ENCODE peak calls at places on chromosome 13, in eight cellular contexts. J, U, I, H, S, O, B and E are unnamed samples.

GRCh38 chr13:102769679-102770078 is 3.9 kb downstream of the TEX30 start:
- DNase-seq in J (peak; percentile 57), U (no peak), I (no peak), H (no peak), S (no peak), O (no peak), B (no peak), E (peak; percentile 3)

GRCh38 chr13:48588120-48588519 is 55.2 kb upstream of the RCBTB2 start:
- DNase-seq in J (no peak), U (no peak), I (no peak), H (no peak), S (no peak), O (no peak), B (no peak), E (no peak)

GRCh38 chr13:77502104-77502720 is 33.3 kb upstream of the SCEL start:
- DNase-seq in J (no peak), U (no peak), I (no peak), H (no peak), S (no peak), O (no peak), B (no peak), E (no peak)

GRCh38 chr13:21934309-21934708 is 263.4 kb downstream of the FGF9 start:
- DNase-seq in J (no peak), U (no peak), I (no peak), H (no peak), S (no peak), O (no peak), B (no peak), E (no peak)

GRCh38 chr13:19161308-19161707 is 20.3 kb downstream of the TUBA3C start:
- DNase-seq in J (no peak), U (no peak), I (no peak), H (no peak), S (no peak), O (no peak), B (no peak), E (no peak)

GRCh38 chr13:28622286-28622685 is 36.6 kb upstream of the POMP start:
- DNase-seq in J (no peak), U (peak; percentile 27), I (no peak), H (peak; percentile 81), S (no peak), O (no peak), B (no peak), E (no peak)

GRCh38 chr13:50745542-50745941 is 98.0 kb downstream of the DLEU7 start:
- DNase-seq in J (no peak), U (no peak), I (no peak), H (no peak), S (no peak), O (no peak), B (no peak), E (no peak)

GRCh38 chr13:45472171-45472705 is 7.5 kb downstream of the COG3 start:
- DNase-seq in J (peak; percentile 50), U (no peak), I (no peak), H (no peak), S (no peak), O (no peak), B (no peak), E (no peak)

GRCh38 chr13:22278336-22278929 is 607.6 kb downstream of the FGF9 start:
- DNase-seq in J (peak; percentile 65), U (peak; percentile 72), I (peak; percentile 28), H (no peak), S (peak; percentile 8), O (peak; percentile 53), B (peak; percentile 33), E (no peak)

GRCh38 chr13:104140557-104140956 is 1074.3 kb upstream of the SLC10A2 start:
- DNase-seq in J (peak; percentile 5), U (no peak), I (no peak), H (no peak), S (no peak), O (no peak), B (no peak), E (peak; percentile 13)

GRCh38 chr13:46995874-46996273 is 99.0 kb upstream of the HTR2A start:
- DNase-seq in J (no peak), U (no peak), I (no peak), H (no peak), S (no peak), O (no peak), B (no peak), E (no peak)

GRCh38 chr13:94351292-94352000 is 128.0 kb downstream of the DCT start:
- DNase-seq in J (peak; percentile 54), U (no peak), I (no peak), H (no peak), S (no peak), O (no peak), B (no peak), E (peak; percentile 46)

GRCh38 chr13:92640936-92641335 is 585.7 kb upstream of the GPC6 start:
- DNase-seq in J (no peak), U (no peak), I (no peak), H (no peak), S (no peak), O (no peak), B (no peak), E (peak; percentile 24)

GRCh38 chr13:28718186-28718537 is 608 bp downstream of the SLC46A3 start:
- DNase-seq in J (peak; percentile 24), U (no peak), I (no peak), H (no peak), S (no peak), O (no peak), B (no peak), E (no peak)

GRCh38 chr13:79075703-79076102 is 330.4 kb downstream of the RBM26 start:
- DNase-seq in J (no peak), U (no peak), I (no peak), H (no peak), S (no peak), O (no peak), B (no peak), E (no peak)

GRCh38 chr13:29441301-29441700 is 154.2 kb downstream of the SLC7A1 start:
- DNase-seq in J (no peak), U (no peak), I (no peak), H (no peak), S (no peak), O (no peak), B (no peak), E (no peak)

GRCh38 chr13:40777166-40777956 is 6.4 kb upstream of the MRPS31 start:
- DNase-seq in J (peak; percentile 63), U (no peak), I (no peak), H (no peak), S (peak; percentile 40), O (peak; percentile 19), B (no peak), E (peak; percentile 62)

DNA sequence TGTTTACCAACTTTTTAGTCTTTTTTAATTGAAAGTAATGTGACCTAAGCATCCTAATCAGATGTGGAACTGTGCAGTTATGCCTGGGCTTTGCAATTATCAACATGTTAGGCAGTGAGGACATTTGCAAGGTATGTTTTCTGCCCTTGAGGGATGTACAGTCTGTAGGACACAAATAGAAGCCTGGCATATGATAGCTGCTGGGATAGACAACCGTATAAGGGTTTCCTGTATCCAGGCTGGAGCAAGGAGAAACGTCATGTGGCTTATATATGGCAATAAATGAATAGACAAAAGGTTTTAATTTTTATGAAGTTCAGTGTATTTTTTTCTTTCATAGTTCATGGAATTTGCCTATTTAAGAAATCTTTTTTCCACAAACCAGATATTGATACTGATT is 2.0 kb upstream of the VPS36 start:
- DNase-seq in J (no peak), U (no peak), I (no peak), H (no peak), S (no peak), O (no peak), B (no peak), E (no peak)
- H3K27ac ChIP-seq in J (no peak overlapping the region), U (no peak overlapping the region), I (no peak overlapping the region), H (no peak overlapping the region), S (no peak overlapping the region), O (no peak overlapping the region), B (no peak overlapping the region), E (no peak overlapping the region)

DNA sequence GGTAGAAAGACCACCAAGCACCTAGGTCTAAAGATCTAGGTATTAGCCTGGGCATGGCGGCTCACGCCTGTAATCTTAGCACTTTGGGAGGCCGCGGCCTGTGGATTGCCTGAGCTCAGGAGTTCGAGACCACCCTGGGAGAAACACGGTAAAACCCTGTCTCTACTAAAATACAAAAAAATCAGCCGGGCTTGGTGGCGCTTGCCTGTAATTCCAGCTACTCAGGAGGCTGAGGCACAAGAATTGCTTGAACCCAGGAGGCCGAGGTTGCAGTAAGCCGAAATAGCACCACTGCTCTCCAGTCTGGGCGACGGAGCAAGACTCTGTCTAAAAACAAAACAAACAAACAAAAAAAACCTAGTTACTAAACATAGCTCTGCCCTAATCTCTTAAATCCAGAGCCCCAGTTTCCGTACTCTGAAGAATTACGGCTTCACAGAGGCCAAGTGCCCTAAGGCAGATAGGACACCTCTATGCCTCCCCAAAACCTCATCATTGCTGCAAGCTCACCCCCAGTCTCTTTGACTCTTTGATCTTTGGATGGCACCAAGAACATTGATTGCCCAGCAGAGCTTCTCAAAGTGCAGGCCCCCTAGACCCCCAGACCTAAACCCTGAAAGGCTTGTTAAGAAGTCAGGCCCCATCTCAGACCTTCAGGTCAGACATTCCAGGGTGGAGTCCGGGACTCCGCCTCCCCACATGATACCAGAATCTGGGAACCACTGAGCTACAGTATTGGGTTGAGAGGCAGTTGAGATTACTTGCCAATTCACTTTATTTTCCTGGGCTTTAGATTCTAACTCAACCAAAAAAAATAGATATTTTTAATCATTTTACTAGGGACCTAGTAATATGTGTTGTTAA is 2.8 kb downstream of the COL4A2 start:
- DNase-seq in J (no peak), U (no peak), I (no peak), H (peak; percentile 63), S (no peak), O (no peak), B (peak; percentile 19), E (no peak)
- H3K27me3 ChIP-seq in J (no peaks in the 10 kb centered on the region), U (no peaks in the 10 kb centered on the region), I (no peaks in the 10 kb centered on the region), H (no peaks in the 10 kb centered on the region), S (no peaks in the 10 kb centered on the region), O (no peaks in the 10 kb centered on the region), B (no peaks in the 10 kb centered on the region), E (no peaks in the 10 kb centered on the region)

GRCh38 chr13:25899952-25900351 is 151.9 kb downstream of the SHISA2 start:
- DNase-seq in J (no peak), U (no peak), I (no peak), H (no peak), S (no peak), O (no peak), B (no peak), E (no peak)

GRCh38 chr13:25899464-25899863 is 152.4 kb downstream of the SHISA2 start:
- DNase-seq in J (no peak), U (no peak), I (no peak), H (no peak), S (no peak), O (no peak), B (no peak), E (no peak)

GRCh38 chr13:25901460-25902376 is 150.1 kb downstream of the SHISA2 start:
- DNase-seq in J (peak; percentile 68), U (no peak), I (no peak), H (no peak), S (no peak), O (peak; percentile 6), B (no peak), E (peak; percentile 93)

GRCh38 chr13:25902946-25903345 is 148.9 kb downstream of the SHISA2 start:
- DNase-seq in J (no peak), U (no peak), I (no peak), H (no peak), S (no peak), O (no peak), B (no peak), E (peak; percentile 24)

GRCh38 chr13:25898991-25899390 is 152.8 kb downstream of the SHISA2 start:
- DNase-seq in J (no peak), U (no peak), I (no peak), H (no peak), S (no peak), O (no peak), B (no peak), E (no peak)
- H3K4me1 ChIP-seq in J (no peaks in the 10 kb centered on the region), U (peaks cover 5% of the 10 kb centered on the region), I (no peaks in the 10 kb centered on the region), H (no peaks in the 10 kb centered on the region), S (peaks cover 7% of the 10 kb centered on the region), O (peaks cover 47% of the 10 kb centered on the region), B (no peaks in the 10 kb centered on the region), E (peaks cover 15% of the 10 kb centered on the region)

GRCh38 chr13:30895773-30896172 is 10.3 kb upstream of the MEDAG start:
- DNase-seq in J (peak; percentile 91), U (no peak), I (peak; percentile 58), H (peak; percentile 92), S (no peak), O (no peak), B (peak; percentile 56), E (no peak)
- H3K27ac ChIP-seq in J (peak overlapping the region; percentile 86), U (no peak overlapping the region), I (peak overlapping the region; percentile 81), H (peak overlapping the region; percentile 85), S (no peak overlapping the region), O (no peak overlapping the region), B (no peak overlapping the region), E (no peak overlapping the region)